ENCODE peak calls at places on chromosomes 12 and 14, in four cellular contexts. V, O, S and T are unnamed samples.

GRCh38 chr12:2138871-2139308 is 86.1 kb downstream of the CACNA1C start:
- DNase-seq in V (no peak), O (no peak), S (no peak), T (no peak)

GRCh38 chr14:46053221-46053620 is 598.4 kb downstream of the RPL10L start:
- DNase-seq in V (no peak), O (no peak), S (no peak), T (no peak)

GRCh38 chr12:53219116-53219955 is 12.3 kb upstream of the ITGB7 start:
- DNase-seq in V (peak; percentile 60), O (no peak), S (no peak), T (no peak)

GRCh38 chr14:64506751-64507150 is 2.2 kb downstream of the ZBTB1 start:
- DNase-seq in V (no peak), O (no peak), S (no peak), T (no peak)

GRCh38 chr14:105168496-105168978 is at the start of gene JAG2:
- DNase-seq in V (peak; percentile 66), O (no peak), S (peak; percentile 67), T (peak; percentile 40)

GRCh38 chr12:20946732-20947131 is 136.2 kb downstream of the SLCO1B3 start:
- DNase-seq in V (no peak), O (peak; percentile 1), S (no peak), T (peak; percentile 57)

GRCh38 chr12:81333812-81334211 is 255.9 kb downstream of the ACSS3 start:
- DNase-seq in V (no peak), O (no peak), S (no peak), T (no peak)

GRCh38 chr12:117034691-117035090 is 64.5 kb downstream of the TESC start:
- DNase-seq in V (no peak), O (no peak), S (no peak), T (no peak)

GRCh38 chr14:82224610-82225009 is 691.0 kb upstream of the SEL1L start:
- DNase-seq in V (no peak), O (no peak), S (no peak), T (no peak)

GRCh38 chr14:76412501-76412900 is 36.6 kb downstream of the ESRRB start:
- DNase-seq in V (no peak), O (no peak), S (no peak), T (no peak)

GRCh38 chr14:76408877-76409276 is 32.9 kb downstream of the ESRRB start:
- DNase-seq in V (no peak), O (no peak), S (no peak), T (no peak)

GRCh38 chr14:76407449-76408150 is 31.7 kb downstream of the ESRRB start:
- DNase-seq in V (no peak), O (no peak), S (no peak), T (peak; percentile 5)

GRCh38 chr14:76413962-76414665 is 38.2 kb downstream of the ESRRB start:
- DNase-seq in V (no peak), O (no peak), S (no peak), T (no peak)

DNA sequence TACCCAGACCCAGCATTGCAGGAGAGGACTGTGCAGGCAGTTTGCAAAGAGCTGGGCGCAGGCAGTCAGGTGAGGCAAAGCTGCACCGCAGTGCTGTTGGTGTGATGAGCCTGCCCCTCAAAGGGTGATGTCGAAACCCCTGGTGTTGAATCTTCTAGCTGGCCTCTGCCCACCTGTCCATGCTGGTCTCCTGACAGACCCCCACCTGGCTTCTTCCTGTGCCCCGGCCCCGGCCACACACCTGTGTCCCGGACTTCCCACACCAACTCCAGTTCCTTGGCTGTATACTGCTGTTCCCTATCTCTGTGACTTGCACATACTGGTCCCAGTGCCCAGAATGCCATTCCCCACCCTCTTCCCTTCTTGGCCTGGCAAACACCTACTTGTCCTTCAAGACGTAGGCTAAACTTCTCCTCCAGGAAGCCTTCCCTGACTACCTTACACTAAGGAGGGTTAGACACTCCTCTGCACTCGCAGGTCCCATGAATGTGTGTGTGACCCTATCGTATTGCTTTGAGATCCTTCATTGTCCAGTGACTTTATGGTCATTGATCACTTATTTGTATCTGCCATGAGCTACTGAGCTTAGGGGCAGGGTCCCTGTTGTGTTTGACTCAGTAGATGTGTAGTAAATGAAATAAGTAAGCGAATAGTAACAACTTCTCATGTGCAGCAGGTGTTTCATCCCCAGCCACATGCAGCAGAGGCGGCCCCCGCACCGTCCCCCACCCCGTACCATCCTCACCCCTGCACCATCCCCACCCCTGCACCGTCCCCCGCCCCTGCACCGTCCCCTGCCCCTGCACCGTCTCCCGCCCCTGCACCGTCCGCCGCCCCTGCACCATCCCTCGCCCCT is 37.4 kb downstream of the ESRRB start:
- DNase-seq in V (no peak), O (no peak), S (no peak), T (no peak)
- TF ChIP-seq POLR2A in V (no peak), O (no peak), S (no peak), T (no peak)

GRCh38 chr12:54285150-54286041 is 4.9 kb downstream of the HNRNPA1 start:
- DNase-seq in V (no peak), O (no peak), S (no peak), T (no peak)
- TF ChIP-seq POLR2A in V (no peak), O (no peak), S (no peak), T (no peak)

GRCh38 chr12:118053071-118053985 is 7.7 kb downstream of the WSB2 start:
- DNase-seq in V (no peak), O (peak; percentile 40), S (no peak), T (no peak)

GRCh38 chr12:118050972-118051910 is 9.7 kb downstream of the WSB2 start:
- DNase-seq in V (no peak), O (no peak), S (no peak), T (no peak)

GRCh38 chr12:118055865-118056773 is 4.9 kb downstream of the WSB2 start:
- DNase-seq in V (no peak), O (peak; percentile 84), S (peak; percentile 63), T (no peak)

GRCh38 chr12:118055144-118055557 is 5.8 kb downstream of the WSB2 start:
- DNase-seq in V (no peak), O (peak; percentile 68), S (peak; percentile 43), T (peak; percentile 88)

DNA sequence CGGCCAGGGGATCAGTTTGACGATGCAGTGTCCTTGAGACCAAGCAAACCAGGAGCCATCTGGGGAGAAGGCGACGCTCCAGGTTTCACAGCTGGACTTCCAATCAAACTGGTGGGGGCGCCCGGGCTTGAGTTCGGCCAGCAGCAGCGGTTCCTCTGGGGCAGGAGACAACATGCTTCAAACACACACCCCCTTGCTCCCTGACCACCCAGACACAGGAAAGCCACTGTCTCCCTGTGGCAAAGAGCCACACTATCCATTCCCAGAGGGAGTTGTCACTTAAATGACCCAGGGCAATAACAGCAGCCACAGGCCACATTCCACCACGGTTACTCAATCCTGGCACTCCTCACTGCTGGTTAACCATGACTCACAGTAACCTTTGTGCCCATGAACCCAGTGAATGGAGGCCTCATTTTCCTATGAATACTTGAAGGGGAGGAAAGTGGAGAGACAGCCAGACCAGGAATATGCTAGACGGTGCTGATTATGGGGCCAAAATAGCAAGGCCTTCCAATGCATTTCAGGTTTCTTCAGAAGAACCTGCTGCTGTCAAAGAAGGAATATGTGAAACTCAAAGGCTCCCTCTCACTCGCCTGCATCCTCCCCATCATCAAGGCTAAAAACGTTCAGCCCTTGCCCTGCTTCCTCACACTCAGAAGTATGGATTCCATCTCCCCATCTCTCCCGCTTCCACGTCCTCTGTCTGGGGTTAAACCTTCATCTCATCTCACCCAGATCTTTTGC is 8.5 kb downstream of the WSB2 start:
- DNase-seq in V (no peak), O (peak; percentile 99), S (peak; percentile 81), T (no peak)
- TF ChIP-seq POLR2A in V (no peak), O (peak; percentile 73), S (no peak), T (no peak)

DNA sequence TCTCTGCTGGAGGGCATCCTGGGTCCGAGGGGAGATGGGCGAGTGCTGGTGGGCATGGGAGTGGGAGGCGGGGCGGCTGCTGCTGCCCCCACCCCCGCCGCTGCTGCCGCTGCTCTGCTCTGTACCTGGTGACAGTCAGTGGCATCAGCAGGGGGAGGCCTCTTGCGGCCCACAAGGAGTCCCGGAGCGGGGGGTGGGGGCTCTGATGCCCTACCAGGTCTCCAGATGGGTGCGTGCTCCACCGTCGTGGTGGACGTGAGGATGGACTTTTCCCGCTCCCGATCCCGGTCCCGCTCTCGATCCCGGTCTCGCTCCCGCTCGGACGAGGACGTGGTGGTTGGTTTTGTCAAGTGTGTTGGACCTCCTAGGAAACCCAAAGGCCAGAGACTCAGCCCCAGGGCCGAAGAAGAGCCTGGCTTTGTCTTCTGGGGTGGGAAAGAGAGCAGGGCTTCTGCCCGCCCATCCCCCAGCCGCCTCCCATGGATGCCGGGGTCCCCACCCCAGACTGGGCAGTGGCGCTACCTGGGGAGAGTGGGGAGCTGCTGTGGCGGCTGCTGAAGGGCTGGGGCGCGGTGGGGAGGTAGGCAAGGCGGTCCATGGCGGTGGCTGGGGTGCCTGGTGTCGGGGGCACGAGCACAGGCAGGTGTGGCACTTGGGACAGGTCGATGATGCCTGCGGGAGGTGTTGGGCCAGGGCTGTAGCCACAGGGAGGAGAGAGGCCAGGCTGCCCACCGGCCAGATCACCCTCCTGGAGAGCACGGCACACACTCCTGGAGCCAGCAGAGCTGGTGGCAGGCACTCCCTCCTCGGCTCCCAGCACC is 45.4 kb downstream of the RFLNA start:
- DNase-seq in V (no peak), O (no peak), S (no peak), T (no peak)
- TF ChIP-seq POLR2A in V (no peak), O (no peak), S (no peak), T (no peak)

GRCh38 chr12:6141048-6141447 is 16.6 kb upstream of the VWF start:
- DNase-seq in V (no peak), O (no peak), S (no peak), T (no peak)
- TF ChIP-seq POLR2A in V (no peak), O (no peak), S (no peak), T (no peak)

DNA sequence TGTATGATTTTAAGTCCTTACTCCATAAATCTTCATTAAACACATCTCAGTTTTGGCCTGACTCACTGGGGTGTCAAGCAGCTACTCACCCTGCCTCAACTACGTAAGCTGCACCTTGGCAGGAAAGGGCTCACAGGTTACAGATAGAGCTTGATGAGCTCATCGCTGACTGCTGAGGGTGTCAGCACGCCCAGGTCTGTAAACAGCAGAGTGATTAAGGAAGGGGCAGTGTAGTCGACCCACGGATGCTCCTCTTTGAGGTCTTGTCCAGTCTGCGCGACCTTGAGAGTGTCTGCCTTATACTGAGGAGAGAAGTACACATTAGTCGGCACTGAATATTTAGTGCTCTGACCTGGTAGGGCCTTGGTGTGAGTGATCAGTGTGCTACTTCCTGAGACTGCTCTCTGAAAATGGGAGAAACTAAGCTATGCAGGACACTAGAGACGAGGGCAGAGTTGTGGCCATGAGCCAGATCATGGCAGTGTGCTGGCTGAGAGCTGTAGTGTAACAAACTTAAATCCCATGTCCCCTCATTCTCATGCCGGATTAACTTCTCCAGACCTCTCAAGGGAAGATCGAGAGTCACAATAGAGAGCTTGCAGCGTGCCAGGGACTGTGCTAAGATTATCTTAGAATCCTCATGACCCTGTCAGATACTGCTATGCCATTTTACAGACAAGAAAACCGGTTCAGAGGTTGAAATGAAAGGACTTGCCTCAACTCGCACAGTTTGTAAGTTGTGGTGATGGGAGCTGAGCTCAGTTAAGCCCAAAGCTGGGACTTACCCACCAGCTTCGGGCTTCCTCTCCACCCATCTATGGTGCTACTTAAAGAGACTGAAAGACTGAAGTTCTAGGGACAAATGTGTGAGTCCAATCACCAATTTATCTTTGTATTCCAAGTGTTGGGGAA is 11.6 kb downstream of the EIF2B1 start:
- DNase-seq in V (no peak), O (no peak), S (no peak), T (peak; percentile 19)
- TF ChIP-seq POLR2A in V (peak; percentile 51), O (no peak), S (no peak), T (peak; percentile 8)